ENCODE peak calls at places on chromosomes 5 and 9, in four cellular contexts. H is K562, A is HepG2, F is GM12878. T is an unnamed sample.

GRCh38 chr9:36488322-36488838 is 84.3 kb upstream of the MELK start:
- DNase-seq in A (no peak), H (no peak), F (no peak), T (no peak)

GRCh38 chr9:135821116-135821515 is 86.2 kb downstream of the CAMSAP1 start:
- DNase-seq in A (no peak), F (no peak), H (no peak), T (no peak)

GRCh38 chr5:38208782-38209378 is 49.5 kb upstream of the EGFLAM start:
- DNase-seq in H (peak), F (no peak), A (peak), T (peak)

GRCh38 chr5:56422060-56422762 is 189.1 kb upstream of the ANKRD55 start:
- DNase-seq in F (no peak), H (no peak), A (no peak), T (no peak)

GRCh38 chr9:96031366-96031824 is 155.9 kb downstream of the ERCC6L2 start:
- DNase-seq in H (no peak), F (no peak), A (no peak), T (no peak)

GRCh38 chr9:136602193-136602885 is 56.5 kb upstream of the NOTCH1 start:
- DNase-seq in A (no peak), F (no peak), H (no peak), T (no peak)

GRCh38 chr9:117413346-117414219 is 1.3 kb downstream of the ASTN2 start:
- DNase-seq in A (no peak), F (no peak), H (no peak), T (peak)

GRCh38 chr5:458547-459353 is 15.8 kb downstream of the EXOC3 start:
- DNase-seq in A (no peak), H (no peak), F (peak), T (no peak)

GRCh38 chr5:85049020-85049419 is 664.3 kb upstream of the EDIL3 start:
- DNase-seq in A (peak), H (no peak), F (no peak), T (peak)

GRCh38 chr5:106759581-106759980 is 911.2 kb downstream of the EFNA5 start:
- DNase-seq in F (no peak), H (no peak), A (no peak), T (no peak)

GRCh38 chr9:88684046-88684445 is 149.1 kb downstream of the NXNL2 start:
- DNase-seq in A (no peak), H (no peak), F (no peak), T (no peak)

DNA sequence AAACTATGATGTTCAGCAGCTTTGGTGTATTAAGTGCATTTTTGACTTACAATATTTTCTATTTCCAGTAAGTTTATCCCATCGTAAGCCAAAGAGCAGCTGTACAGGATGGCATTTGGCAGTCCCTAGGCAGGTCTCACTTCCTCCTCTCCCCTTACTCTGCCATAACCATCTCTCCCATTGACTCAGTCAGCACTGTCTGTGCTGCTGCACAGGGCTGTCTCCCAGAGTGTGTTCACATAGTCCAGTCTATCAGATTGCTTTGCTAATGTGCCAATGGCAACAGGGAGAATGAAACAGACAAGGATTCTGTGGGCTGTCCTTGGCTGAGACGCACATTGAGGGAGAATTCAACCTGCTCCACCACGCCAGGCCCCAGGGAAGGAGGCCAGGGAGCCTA is 47.0 kb upstream of the CAST start:
- DNase-seq in A (no peak), H (no peak), F (no peak), T (no peak)
- TF ChIP-seq FOXK2 in A (no peak), H (no peak), F (no peak), T (no peak)

GRCh38 chr9:70477907-70478480 is 63.5 kb upstream of the KLF9 start:
- DNase-seq in F (no peak), H (no peak), A (no peak), T (no peak)

GRCh38 chr9:70478963-70479641 is 64.6 kb upstream of the KLF9 start:
- DNase-seq in A (no peak), H (no peak), F (no peak), T (no peak)

GRCh38 chr9:70479880-70480291 is 65.4 kb upstream of the KLF9 start:
- DNase-seq in F (no peak), A (no peak), H (no peak), T (no peak)

GRCh38 chr9:70481471-70481870 is 67.0 kb upstream of the KLF9 start:
- DNase-seq in H (no peak), A (no peak), F (no peak), T (no peak)

GRCh38 chr9:70480405-70480980 is 66.0 kb upstream of the KLF9 start:
- DNase-seq in H (no peak), A (no peak), F (no peak), T (no peak)
- TF ChIP-seq SP1 in H (no peak), A (no peak), F (no peak), T (no peak)

DNA sequence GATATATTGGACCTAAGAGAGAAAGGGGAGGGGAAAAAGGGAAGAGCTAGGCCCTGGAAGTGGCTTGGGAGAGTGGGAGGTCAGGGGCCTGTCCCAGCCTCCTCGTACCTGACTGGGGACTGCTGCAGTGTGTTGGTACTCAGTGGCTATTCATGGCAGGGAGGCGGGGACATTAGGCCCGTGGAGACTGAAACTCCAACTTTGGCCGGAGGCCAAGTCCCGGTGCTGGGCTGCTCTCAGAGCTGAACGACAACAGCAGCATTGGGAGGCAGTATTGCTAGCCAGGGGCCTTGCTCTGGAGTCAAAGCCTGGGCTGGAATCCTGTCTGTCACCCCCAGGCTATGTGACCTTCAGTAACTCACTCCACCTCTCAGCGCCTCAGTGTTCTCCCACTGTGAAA is 37.8 kb downstream of the NEURL1B start:
- DNase-seq in A (no peak), F (no peak), H (no peak), T (no peak)
- TF ChIP-seq FOXK2 in A (no peak), F (no peak), H (no peak), T (no peak)

GRCh38 chr9:15390200-15390599 is 32.5 kb upstream of the SNAPC3 start:
- DNase-seq in F (no peak), A (no peak), H (no peak), T (no peak)
- TF ChIP-seq SP1 in F (no peak), A (no peak), H (no peak), T (no peak)

GRCh38 chr5:75016896-75017295 is 35.5 kb downstream of the GCNT4 start:
- DNase-seq in A (no peak), H (no peak), F (no peak), T (no peak)
- TF ChIP-seq FOXK2 in A (no peak), H (no peak), F (no peak), T (no peak)

GRCh38 chr9:93064392-93065124 is 6.1 kb downstream of the SUSD3 start:
- DNase-seq in H (peak), F (peak), A (no peak), T (no peak)
- TF ChIP-seq SP1 in H (peak), F (peak), A (no peak), T (no peak)

T was measured in HEK293T.